ENCODE peak calls at places on chromosome 19, in eight cellular contexts. X, Z, J, U, R, K, B and P are unnamed samples.

GRCh38 chr19:32570081-32570785 is 10.8 kb upstream of the PDCD5 start:
- DNase-seq in X (peak), R (peak), Z (peak), B (peak), K (peak), U (peak), J (peak), P (peak)

GRCh38 chr19:14277608-14278007 is 71.6 kb upstream of the ADGRL1 start:
- DNase-seq in U (no peak), B (no peak), K (no peak), Z (no peak), X (no peak), R (no peak), J (no peak), P (no peak)

GRCh38 chr19:46015080-46015960 is 7.5 kb downstream of the PGLYRP1 start:
- DNase-seq in J (peak), R (no peak), B (peak), U (peak), Z (peak), X (peak), K (peak), P (no peak)

GRCh38 chr19:13104848-13105646 is 2.4 kb upstream of the LYL1 start:
- DNase-seq in X (no peak), R (no peak), K (no peak), Z (no peak), U (no peak), B (no peak), J (no peak), P (no peak)

GRCh38 chr19:1860133-1860775 is 3.1 kb downstream of the KLF16 start:
- DNase-seq in K (no peak), Z (peak), X (no peak), U (peak), B (no peak), R (peak), J (peak), P (no peak)

GRCh38 chr19:49327878-49328544 is 3.0 kb upstream of the SLC6A16 start:
- DNase-seq in X (no peak), R (peak), K (no peak), B (no peak), Z (no peak), J (peak), U (no peak), P (peak)

GRCh38 chr19:4300589-4300988 is 1.6 kb downstream of the TMIGD2 start:
- DNase-seq in U (no peak), B (no peak), X (no peak), R (no peak), K (no peak), J (no peak), Z (no peak), P (no peak)

GRCh38 chr19:41921280-41922219 is 6.7 kb downstream of the ERFL start:
- DNase-seq in U (no peak), B (no peak), J (no peak), Z (no peak), K (no peak), X (no peak), R (no peak), P (no peak)

GRCh38 chr19:38321646-38322323 is 2.1 kb downstream of the KCNK6 start:
- DNase-seq in Z (peak), K (no peak), J (peak), U (peak), X (no peak), B (no peak), R (no peak), P (peak)

GRCh38 chr19:2613507-2614295 is 88.8 kb downstream of the GNG7 start:
- DNase-seq in R (no peak), J (peak), Z (peak), U (no peak), K (no peak), B (no peak), X (no peak), P (peak)

GRCh38 chr19:7415163-7415856 is 66.6 kb downstream of the ARHGEF18 start:
- DNase-seq in R (peak), U (no peak), B (no peak), Z (peak), K (peak), J (peak), X (no peak), P (no peak)

GRCh38 chr19:14113762-14114414 is 3.7 kb downstream of the PRKACA start:
- DNase-seq in Z (no peak), K (peak), U (no peak), X (no peak), B (no peak), R (no peak), J (no peak), P (no peak)

GRCh38 chr19:50320051-50320450 is 9.1 kb downstream of the KCNC3 start:
- DNase-seq in Z (no peak), X (no peak), U (no peak), K (no peak), R (no peak), B (no peak), J (no peak), P (no peak)

GRCh38 chr19:41226874-41227390 is 7.9 kb downstream of the AXL start:
- DNase-seq in B (no peak), U (no peak), X (no peak), R (no peak), K (no peak), J (no peak), Z (no peak), P (no peak)

GRCh38 chr19:1608414-1609391 is 3.4 kb upstream of the UQCR11 start:
- DNase-seq in R (no peak), B (no peak), U (no peak), J (no peak), X (no peak), Z (no peak), K (no peak), P (no peak)

GRCh38 chr19:45498411-45499195 is at the start of gene PPM1N:
- DNase-seq in J (no peak), Z (no peak), R (no peak), U (no peak), X (no peak), K (no peak), B (no peak), P (no peak)

GRCh38 chr19:30088567-30088966 is 146.5 kb downstream of the URI1 start:
- DNase-seq in R (no peak), Z (no peak), X (no peak), J (no peak), B (no peak), U (no peak), K (no peak), P (no peak)

GRCh38 chr19:2492870-2493269 is 16.9 kb downstream of the GADD45B start:
- DNase-seq in J (no peak), B (no peak), R (no peak), Z (no peak), U (no peak), K (no peak), X (no peak), P (no peak)

GRCh38 chr19:38632476-38633213 is 13.7 kb downstream of the EIF3K start:
- DNase-seq in Z (no peak), U (no peak), J (no peak), X (no peak), B (no peak), K (no peak), R (no peak), P (no peak)

GRCh38 chr19:38093587-38093986 is 130.4 kb downstream of the DPF1 start:
- DNase-seq in K (no peak), U (no peak), X (no peak), J (no peak), B (no peak), Z (peak), R (no peak), P (no peak)

GRCh38 chr19:18519962-18520847 is 1.7 kb downstream of the ELL start:
- DNase-seq in Z (peak), J (peak), X (peak), R (peak), K (peak), U (peak), B (peak), P (peak)

GRCh38 chr19:19643158-19644053 is at the start of gene GMIP:
- DNase-seq in J (peak), K (peak), Z (peak), X (peak), R (peak), U (peak), B (peak), P (peak)

GRCh38 chr19:32186542-32187330 is 158.7 kb upstream of the ZNF507 start:
- DNase-seq in Z (no peak), U (no peak), X (no peak), J (no peak), B (no peak), K (no peak), R (no peak), P (peak)

GRCh38 chr19:19342086-19343015 is 21.7 kb downstream of the MAU2 start:
- DNase-seq in K (peak), B (peak), J (peak), R (peak), U (peak), X (no peak), Z (peak), P (no peak)

GRCh38 chr19:46204008-46204407 is 25.5 kb upstream of the IGFL1 start:
- DNase-seq in X (no peak), B (no peak), J (no peak), R (no peak), U (no peak), K (no peak), Z (no peak), P (no peak)

GRCh38 chr19:46218160-46218559 is 11.4 kb upstream of the IGFL1 start:
- DNase-seq in R (peak), Z (no peak), B (peak), K (no peak), X (no peak), U (no peak), J (peak), P (no peak)

GRCh38 chr19:17765069-17765618 is 13.9 kb downstream of the FCHO1 start:
- DNase-seq in B (no peak), Z (no peak), X (peak), R (peak), J (no peak), U (no peak), K (peak), P (no peak)

GRCh38 chr19:4088975-4089374 is 22.3 kb upstream of the ZBTB7A start:
- DNase-seq in X (no peak), Z (no peak), J (no peak), R (no peak), B (no peak), U (no peak), K (no peak), P (no peak)

GRCh38 chr19:40831502-40832430 is 18.5 kb downstream of the CYP2A6 start:
- DNase-seq in Z (peak), K (no peak), U (no peak), B (no peak), R (peak), X (peak), J (peak), P (no peak)

GRCh38 chr19:45008554-45008953 is 7.3 kb downstream of the RELB start:
- DNase-seq in X (no peak), J (no peak), R (no peak), U (no peak), B (no peak), Z (no peak), K (no peak), P (no peak)

GRCh38 chr19:38183227-38183914 is 40.7 kb downstream of the DPF1 start:
- DNase-seq in B (no peak), J (peak), R (no peak), U (peak), Z (no peak), X (no peak), K (no peak), P (no peak)

GRCh38 chr19:38686530-38686888 is 39.1 kb downstream of the ACTN4 start:
- DNase-seq in Z (no peak), R (no peak), U (no peak), J (no peak), B (no peak), K (no peak), X (no peak), P (no peak)

GRCh38 chr19:32928806-32929205 is 43.0 kb downstream of the CEP89 start:
- DNase-seq in X (no peak), K (no peak), J (no peak), B (no peak), U (no peak), Z (no peak), R (peak), P (no peak)

GRCh38 chr19:14383556-14383897 is 2.3 kb downstream of the ADGRE5 start:
- DNase-seq in U (no peak), K (no peak), X (no peak), Z (no peak), J (peak), R (no peak), B (no peak), P (no peak)

GRCh38 chr19:29988351-29988750 is 46.3 kb downstream of the URI1 start:
- DNase-seq in X (no peak), R (peak), K (no peak), J (no peak), Z (no peak), B (no peak), U (no peak), P (no peak)

GRCh38 chr19:30444686-30445232 is 72.6 kb downstream of the ZNF536 start:
- DNase-seq in Z (no peak), U (no peak), X (no peak), R (no peak), B (no peak), J (no peak), K (no peak), P (no peak)

GRCh38 chr19:36244066-36244465 is 29.2 kb downstream of the ZNF146 start:
- DNase-seq in R (no peak), K (no peak), U (no peak), X (no peak), Z (no peak), B (no peak), J (no peak), P (no peak)

GRCh38 chr19:41000310-41000737 is 9.2 kb downstream of the CYP2B6 start:
- DNase-seq in J (peak), U (no peak), K (peak), B (no peak), X (no peak), R (peak), Z (peak), P (no peak)

GRCh38 chr19:23823952-23824389 is 65.3 kb upstream of the ZNF681 start:
- DNase-seq in K (no peak), Z (no peak), B (no peak), U (no peak), R (peak), X (no peak), J (no peak), P (no peak)

GRCh38 chr19:54448037-54448773 is 794 bp upstream of the LENG8 start:
- DNase-seq in R (peak), U (peak), B (no peak), X (no peak), K (peak), J (peak), Z (peak), P (no peak)
- TF ChIP-seq CTCF in R (no peak), U (peak), B (peak), X (no peak), K (no peak), J (no peak), Z (peak), P (no peak)

GRCh38 chr19:10568826-10569651 is at the start of gene CDKN2D:
- DNase-seq in B (peak), J (peak), Z (peak), U (peak), X (peak), K (peak), R (peak), P (peak)
- TF ChIP-seq CTCF in B (peak), J (no peak), Z (peak), U (peak), X (no peak), K (peak), R (peak), P (peak)

GRCh38 chr19:56155124-56155687 is 14.1 kb downstream of the ZNF444 start:
- DNase-seq in K (no peak), X (no peak), J (no peak), B (no peak), U (no peak), R (no peak), Z (peak), P (no peak)
- TF ChIP-seq CTCF in K (no peak), X (no peak), J (peak), B (peak), U (no peak), R (peak), Z (peak), P (no peak)

GRCh38 chr19:51367565-51368365 is 1.0 kb downstream of the CLDND2 start:
- DNase-seq in J (peak), X (peak), R (peak), Z (peak), K (peak), U (peak), B (peak), P (peak)

GRCh38 chr19:51364200-51365106 is 1.7 kb downstream of the ETFB start:
- DNase-seq in B (no peak), R (peak), K (no peak), Z (no peak), U (no peak), X (no peak), J (no peak), P (no peak)

GRCh38 chr19:51366999-51367564 is 894 bp upstream of the ETFB start:
- DNase-seq in X (peak), J (no peak), K (peak), U (no peak), R (no peak), B (peak), Z (no peak), P (no peak)

GRCh38 chr19:51366050-51366998 is at the start of gene ETFB:
- DNase-seq in K (peak), R (peak), Z (peak), U (peak), X (peak), J (peak), B (peak), P (peak)

DNA sequence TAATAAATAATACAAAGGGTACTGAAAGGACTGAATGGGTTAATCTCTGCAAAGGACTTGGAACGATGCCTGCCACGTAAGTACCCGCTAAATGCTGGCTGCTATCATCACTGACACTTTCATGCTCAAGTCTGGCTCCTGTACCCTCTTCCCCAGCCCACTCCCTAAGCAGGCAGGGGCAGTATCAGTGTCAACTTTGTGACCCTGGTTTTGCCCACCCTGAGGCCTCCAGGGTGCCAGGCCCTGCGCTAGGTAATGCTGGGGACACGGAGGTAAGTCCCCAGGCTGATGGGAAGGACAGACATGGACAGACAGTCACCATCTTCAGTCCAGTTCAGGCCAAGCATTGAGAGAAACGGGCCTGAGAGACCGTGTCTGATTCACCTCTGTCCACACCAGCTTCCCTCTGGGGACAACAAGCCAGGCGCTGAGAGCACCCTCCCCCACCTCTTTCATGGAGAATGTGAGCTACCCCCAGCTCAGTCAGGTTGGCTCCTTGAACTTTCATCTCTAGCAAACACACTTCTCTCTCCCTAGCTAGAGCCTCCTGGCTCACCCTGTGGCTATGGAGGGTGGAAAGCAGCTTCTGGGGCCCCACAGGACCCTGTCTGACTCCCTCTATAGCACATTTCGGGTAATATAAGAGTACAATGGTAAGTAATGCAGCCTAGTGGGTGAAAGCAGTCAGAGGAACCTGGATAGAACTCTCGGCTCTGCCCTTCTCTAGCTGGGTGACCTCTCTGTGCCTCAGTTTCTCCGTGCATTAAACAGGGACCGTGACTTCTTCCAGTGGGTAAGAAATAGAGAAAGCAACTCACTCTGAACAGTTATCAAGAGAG is 758 bp downstream of the ETFB start:
- DNase-seq in U (peak), Z (peak), K (no peak), B (no peak), X (no peak), J (peak), R (peak), P (no peak)
- TF ChIP-seq CTCF in U (no peak), Z (no peak), K (no peak), B (no peak), X (no peak), J (peak), R (no peak), P (no peak)

GRCh38 chr19:43727593-43727853 is 11.6 kb downstream of the IRGC start:
- DNase-seq in J (no peak), Z (no peak), K (no peak), U (no peak), B (no peak), X (no peak), R (no peak), P (no peak)

GRCh38 chr19:43723588-43723987 is 7.7 kb downstream of the IRGC start:
- DNase-seq in X (no peak), U (no peak), K (no peak), Z (no peak), R (no peak), B (no peak), J (peak), P (no peak)

GRCh38 chr19:43724896-43725295 is 9.0 kb downstream of the IRGC start:
- DNase-seq in K (no peak), X (no peak), J (no peak), R (no peak), Z (no peak), U (no peak), B (no peak), P (no peak)

GRCh38 chr19:43725468-43725867 is 9.6 kb downstream of the IRGC start:
- DNase-seq in J (peak), K (no peak), B (no peak), X (no peak), R (no peak), Z (no peak), U (no peak), P (no peak)

GRCh38 chr19:43726736-43727592 is 11.1 kb downstream of the IRGC start:
- DNase-seq in R (no peak), B (no peak), K (no peak), J (peak), Z (no peak), U (no peak), X (no peak), P (no peak)
- TF ChIP-seq CTCF in R (no peak), B (no peak), K (no peak), J (no peak), Z (no peak), U (no peak), X (no peak), P (no peak)